ENCODE peak calls at places on chromosomes 3 and 15, in nine cellular contexts. X is Panc1; B is cardiac muscle cell; N is pancreas; R is aorta; Z is tibial nerve; T is CD8-positive, alpha-beta T cell; Q is GM23248; K is OCI-LY7. U is an unnamed sample.

GRCh38 chr3:177262396-177262795 is 65.1 kb upstream of the TBL1XR1 start:
- DNase-seq in X (no peak), B (no peak), N (no peak), R (no peak), Z (no peak), T (no peak), Q (peak; percentile 8), K (no peak), U (no peak)

GRCh38 chr3:129612350-129613204 is 6.1 kb upstream of the PLXND1 start:
- DNase-seq in X (no peak), B (no peak), N (no peak), R (no peak), Z (no peak), T (no peak), Q (peak; percentile 81), K (no peak), U (peak; percentile 35)

GRCh38 chr3:171465768-171466167 is 5.6 kb upstream of the TNIK start:
- DNase-seq in X (no peak), B (peak; percentile 41), N (no peak), R (no peak), Z (no peak), T (no peak), Q (no peak), K (no peak), U (no peak)

GRCh38 chr3:117540583-117540982 is 831.0 kb downstream of the TUSC7 start:
- DNase-seq in X (no peak), B (no peak), N (no peak), R (no peak), Z (no peak), T (no peak), Q (peak; percentile 26), K (no peak), U (no peak)

GRCh38 chr15:57146394-57147140 is 228.1 kb downstream of the TCF12 start:
- DNase-seq in X (no peak), B (peak; percentile 81), N (no peak), R (no peak), Z (peak; percentile 68), T (no peak), Q (peak; percentile 78), K (peak; percentile 53), U (no peak)

GRCh38 chr3:152320201-152320617 is 51.5 kb downstream of the MBNL1 start:
- DNase-seq in X (no peak), B (peak; percentile 67), N (no peak), R (no peak), Z (no peak), T (no peak), Q (peak; percentile 67), K (no peak), U (no peak)

GRCh38 chr15:38463893-38464292 is 10.0 kb downstream of the FAM98B start:
- DNase-seq in X (no peak), B (no peak), N (no peak), R (no peak), Z (no peak), T (no peak), Q (no peak), K (no peak), U (no peak)

GRCh38 chr15:75729304-75730069 is 16.8 kb upstream of the CSPG4 start:
- DNase-seq in X (no peak), B (no peak), N (no peak), R (peak; percentile 27), Z (no peak), T (no peak), Q (no peak), K (no peak), U (no peak)

GRCh38 chr3:158768361-158768787 is 33.5 kb upstream of the MFSD1 start:
- DNase-seq in X (no peak), B (peak; percentile 74), N (no peak), R (peak; percentile 90), Z (peak; percentile 68), T (no peak), Q (peak; percentile 65), K (no peak), U (peak; percentile 60)

GRCh38 chr3:110680365-110680909 is 391.2 kb upstream of the NECTIN3 start:
- DNase-seq in X (no peak), B (no peak), N (no peak), R (no peak), Z (no peak), T (no peak), Q (peak; percentile 28), K (no peak), U (no peak)

GRCh38 chr3:135271562-135272290 is 476.7 kb downstream of the EPHB1 start:
- DNase-seq in X (no peak), B (no peak), N (no peak), R (no peak), Z (no peak), T (no peak), Q (no peak), K (no peak), U (no peak)

GRCh38 chr3:14616606-14617507 is 34.7 kb upstream of the CCDC174 start:
- DNase-seq in X (no peak), B (peak; percentile 31), N (no peak), R (no peak), Z (no peak), T (no peak), Q (peak; percentile 18), K (no peak), U (no peak)

GRCh38 chr3:132228923-132229322 is 88.3 kb upstream of the ACP3 start:
- DNase-seq in X (no peak), B (no peak), N (no peak), R (no peak), Z (no peak), T (no peak), Q (peak; percentile 21), K (no peak), U (no peak)

GRCh38 chr3:141913150-141913811 is 36.8 kb downstream of the ATP1B3 start:
- DNase-seq in X (no peak), B (peak; percentile 79), N (no peak), R (no peak), Z (peak; percentile 43), T (peak; percentile 21), Q (peak; percentile 79), K (peak; percentile 72), U (no peak)

GRCh38 chr15:58611731-58612676 is 137.5 kb downstream of the ADAM10 start:
- DNase-seq in X (no peak), B (no peak), N (no peak), R (no peak), Z (no peak), T (no peak), Q (no peak), K (no peak), U (no peak)

GRCh38 chr15:64354683-64355558 is 1.1 kb downstream of the CSNK1G1 start:
- DNase-seq in X (no peak), B (no peak), N (no peak), R (no peak), Z (no peak), T (peak; percentile 7), Q (peak; percentile 53), K (no peak), U (no peak)

GRCh38 chr3:18853269-18853668 is 295.0 kb upstream of the KCNH8 start:
- DNase-seq in X (no peak), B (no peak), N (no peak), R (no peak), Z (no peak), T (no peak), Q (no peak), K (peak; percentile 88), U (no peak)
- H3K27ac ChIP-seq in X (no peak overlapping the region), B (no peak overlapping the region), N (no peak overlapping the region), R (no peak overlapping the region), Z (no peak overlapping the region), T (no peak overlapping the region), Q (no peak overlapping the region), K (peak overlapping the region; percentile 76), U (no peak overlapping the region)

GRCh38 chr3:194485471-194485875 is 1.3 kb downstream of the ATP13A3 start:
- DNase-seq in X (no peak), B (peak; percentile 52), N (no peak), R (no peak), Z (no peak), T (no peak), Q (peak; percentile 51), K (no peak), U (no peak)

GRCh38 chr3:194485876-194486539 is 794 bp downstream of the ATP13A3 start:
- DNase-seq in X (no peak), B (peak; percentile 57), N (peak; percentile 33), R (peak; percentile 86), Z (no peak), T (peak; percentile 44), Q (peak; percentile 62), K (peak; percentile 44), U (peak; percentile 28)

GRCh38 chr3:194486540-194487288 is at the start of gene ATP13A3:
- DNase-seq in X (no peak), B (peak; percentile 97), N (peak; percentile 87), R (peak; percentile 96), Z (peak; percentile 82), T (peak; percentile 87), Q (peak; percentile 96), K (peak; percentile 96), U (peak; percentile 93)

GRCh38 chr3:194483850-194484249 is 3.0 kb downstream of the ATP13A3 start:
- DNase-seq in X (no peak), B (no peak), N (no peak), R (no peak), Z (no peak), T (no peak), Q (no peak), K (no peak), U (no peak)

GRCh38 chr3:194484614-194485013 is 2.2 kb downstream of the ATP13A3 start:
- DNase-seq in X (no peak), B (no peak), N (no peak), R (no peak), Z (no peak), T (no peak), Q (no peak), K (no peak), U (no peak)
- H3K27ac ChIP-seq in X (peak overlapping the region; percentile 5), B (no peak overlapping the region), N (no peak overlapping the region), R (no peak overlapping the region), Z (no peak overlapping the region), T (no peak overlapping the region), Q (peak overlapping the region; percentile 79), K (no peak overlapping the region), U (peak overlapping the region; percentile 93)

DNA sequence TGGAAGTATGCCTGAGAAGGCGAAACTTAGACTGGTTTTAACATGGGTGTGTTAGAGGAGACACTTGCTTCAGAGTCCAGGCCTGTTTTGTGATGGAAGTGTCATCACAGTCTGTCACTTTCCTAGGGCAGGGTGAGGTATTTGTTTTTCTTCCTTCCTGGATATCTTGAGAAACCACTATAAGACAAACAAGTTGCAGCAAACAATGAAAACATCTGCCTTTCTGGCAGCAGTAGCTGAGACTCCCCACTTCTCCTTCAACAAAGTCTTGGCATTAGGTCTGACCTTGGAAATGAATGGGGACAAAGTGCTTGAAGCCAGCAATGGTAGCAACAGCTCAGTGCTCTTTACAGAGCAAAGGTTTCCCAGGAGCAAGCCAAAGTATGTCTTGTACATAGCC is 64.6 kb downstream of the CD200 start:
- DNase-seq in X (no peak), B (no peak), N (no peak), R (no peak), Z (no peak), T (no peak), Q (no peak), K (no peak), U (no peak)
- H3K27ac ChIP-seq in X (no peak overlapping the region), B (no peak overlapping the region), N (no peak overlapping the region), R (no peak overlapping the region), Z (no peak overlapping the region), T (no peak overlapping the region), Q (no peak overlapping the region), K (no peak overlapping the region), U (peak overlapping the region; percentile 31)

DNA sequence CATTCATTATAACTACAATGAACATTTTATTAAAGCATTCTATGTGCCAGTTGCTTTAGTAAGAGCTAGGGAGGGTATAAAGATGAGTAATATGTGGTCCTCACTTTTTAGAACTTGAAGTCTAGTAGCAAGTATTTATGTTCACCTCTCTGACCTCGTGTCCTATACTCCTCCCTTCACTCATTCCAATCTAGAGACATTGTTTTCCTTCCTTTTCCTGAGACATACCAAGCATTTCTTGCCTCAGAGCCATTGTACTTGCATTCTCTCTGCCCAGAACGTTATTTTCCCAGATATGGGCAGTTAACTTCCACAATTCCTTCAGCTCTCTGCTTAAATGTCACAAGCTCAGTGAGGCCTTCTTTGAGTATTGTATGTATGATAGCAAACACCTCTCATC is 408.6 kb downstream of the PDCD6IP start:
- DNase-seq in X (no peak), B (peak; percentile 21), N (no peak), R (no peak), Z (no peak), T (no peak), Q (no peak), K (no peak), U (no peak)
- H3K27ac ChIP-seq in X (no peak overlapping the region), B (no peak overlapping the region), N (no peak overlapping the region), R (peak overlapping the region; percentile 82), Z (no peak overlapping the region), T (no peak overlapping the region), Q (no peak overlapping the region), K (no peak overlapping the region), U (no peak overlapping the region)